ENCODE peak calls at places on chromosome 12, in seven cellular contexts. S is choroid plexus epithelial cell, I is lung, A is sigmoid colon, D is endodermal cell, Y is heart left ventricle, E is mammary epithelial cell. O is an unnamed sample.

GRCh38 chr12:52041695-52042123 is 9.5 kb upstream of the NR4A1 start:
- DNase-seq in D (peak; percentile 85), E (peak; percentile 16), S (peak; percentile 53), A (peak; percentile 75), Y (peak; percentile 86), I (no peak), O (no peak)

GRCh38 chr12:124006582-124007170 is 33.7 kb downstream of the ZNF664 start:
- DNase-seq in D (no peak), E (no peak), A (no peak), I (no peak), Y (no peak), S (no peak), O (no peak)

GRCh38 chr12:131852551-131853299 is 24.5 kb downstream of the MMP17 start:
- DNase-seq in I (no peak), Y (no peak), A (no peak), S (no peak), D (peak; percentile 61), E (no peak), O (no peak)

GRCh38 chr12:48995061-48995879 is 3.9 kb downstream of the DDN start:
- DNase-seq in A (peak; percentile 89), I (peak; percentile 79), D (peak; percentile 99), Y (peak; percentile 85), E (peak; percentile 63), S (peak; percentile 80), O (no peak)

GRCh38 chr12:42705863-42706262 is 116.3 kb upstream of the PRICKLE1 start:
- DNase-seq in A (peak; percentile 93), E (peak; percentile 76), Y (peak; percentile 87), D (no peak), S (peak; percentile 99), I (peak; percentile 45), O (peak; percentile 82)

GRCh38 chr12:29844667-29845066 is 60.9 kb upstream of the TMTC1 start:
- DNase-seq in D (no peak), S (peak; percentile 39), Y (no peak), E (peak; percentile 54), I (no peak), A (no peak), O (no peak)

GRCh38 chr12:39272934-39273770 is 169.8 kb downstream of the KIF21A start:
- DNase-seq in Y (no peak), A (no peak), S (peak; percentile 55), D (peak; percentile 71), E (peak; percentile 35), I (no peak), O (peak; percentile 4)

GRCh38 chr12:90627180-90627896 is 327.6 kb downstream of the CCER1 start:
- DNase-seq in D (no peak), Y (peak; percentile 23), E (peak; percentile 44), I (no peak), S (peak; percentile 44), A (no peak), O (no peak)

GRCh38 chr12:16604853-16605252 is 1.1 kb downstream of the LMO3 start:
- DNase-seq in A (peak; percentile 76), Y (no peak), I (peak; percentile 45), D (peak; percentile 73), S (no peak), E (no peak), O (no peak)

GRCh38 chr12:106080111-106080732 is 58.5 kb downstream of the NUAK1 start:
- DNase-seq in S (peak; percentile 92), D (peak; percentile 72), I (no peak), E (no peak), A (no peak), Y (no peak), O (peak; percentile 81)

GRCh38 chr12:48016373-48017020 is 12.2 kb upstream of the COL2A1 start:
- DNase-seq in Y (no peak), S (no peak), E (no peak), A (no peak), I (no peak), D (no peak), O (no peak)

GRCh38 chr12:32230607-32230982 is 123.9 kb downstream of the BICD1 start:
- DNase-seq in Y (no peak), A (no peak), S (no peak), D (peak; percentile 62), I (no peak), E (no peak), O (no peak)

GRCh38 chr12:80213871-80214270 is 114.5 kb downstream of the OTOGL start:
- DNase-seq in A (no peak), D (no peak), Y (no peak), E (no peak), S (no peak), I (no peak), O (no peak)

GRCh38 chr12:59587710-59588109 is 8.1 kb upstream of the SLC16A7 start:
- DNase-seq in Y (no peak), D (no peak), I (no peak), A (no peak), E (no peak), S (no peak), O (no peak)

GRCh38 chr12:31732926-31733548 is 4.2 kb upstream of the AMN1 start:
- DNase-seq in Y (no peak), E (peak; percentile 99), I (no peak), S (peak; percentile 89), D (peak; percentile 87), A (no peak), O (peak; percentile 29)

GRCh38 chr12:20057398-20057797 is 310.9 kb upstream of the PDE3A start:
- DNase-seq in A (no peak), E (no peak), I (no peak), Y (no peak), S (no peak), D (no peak), O (no peak)

GRCh38 chr12:108801736-108802665 is 55.4 kb downstream of the SSH1 start:
- DNase-seq in A (peak; percentile 89), I (no peak), D (peak; percentile 96), E (no peak), Y (peak; percentile 64), S (peak; percentile 94), O (no peak)

GRCh38 chr12:123607756-123608155 is 5.9 kb downstream of the DDX55 start:
- DNase-seq in I (no peak), E (no peak), S (no peak), Y (no peak), D (no peak), A (no peak), O (no peak)

GRCh38 chr12:22046090-22046967 is at the start of gene CMAS:
- DNase-seq in D (peak; percentile 98), A (peak; percentile 89), S (peak; percentile 70), I (peak; percentile 75), E (peak; percentile 77), Y (peak; percentile 88), O (no peak)

GRCh38 chr12:214005-214736 is at the start of gene SLC6A12:
- DNase-seq in A (no peak), Y (no peak), E (no peak), S (peak; percentile 28), I (no peak), D (peak; percentile 72), O (no peak)

GRCh38 chr12:113134521-113134951 is 1.0 kb downstream of the RASAL1 start:
- DNase-seq in S (no peak), D (peak; percentile 57), A (no peak), I (no peak), E (no peak), Y (no peak), O (no peak)

GRCh38 chr12:113133036-113133435 is 2.5 kb downstream of the RASAL1 start:
- DNase-seq in Y (no peak), A (no peak), D (no peak), E (no peak), S (no peak), I (no peak), O (no peak)

GRCh38 chr12:113136990-113137511 is 1.5 kb upstream of the RASAL1 start:
- DNase-seq in S (no peak), D (peak; percentile 60), E (no peak), A (no peak), Y (peak; percentile 6), I (no peak), O (no peak)

GRCh38 chr12:113136128-113136989 is 798 bp upstream of the RASAL1 start:
- DNase-seq in A (no peak), E (no peak), S (no peak), D (peak; percentile 88), I (no peak), Y (peak; percentile 1), O (no peak)

DNA sequence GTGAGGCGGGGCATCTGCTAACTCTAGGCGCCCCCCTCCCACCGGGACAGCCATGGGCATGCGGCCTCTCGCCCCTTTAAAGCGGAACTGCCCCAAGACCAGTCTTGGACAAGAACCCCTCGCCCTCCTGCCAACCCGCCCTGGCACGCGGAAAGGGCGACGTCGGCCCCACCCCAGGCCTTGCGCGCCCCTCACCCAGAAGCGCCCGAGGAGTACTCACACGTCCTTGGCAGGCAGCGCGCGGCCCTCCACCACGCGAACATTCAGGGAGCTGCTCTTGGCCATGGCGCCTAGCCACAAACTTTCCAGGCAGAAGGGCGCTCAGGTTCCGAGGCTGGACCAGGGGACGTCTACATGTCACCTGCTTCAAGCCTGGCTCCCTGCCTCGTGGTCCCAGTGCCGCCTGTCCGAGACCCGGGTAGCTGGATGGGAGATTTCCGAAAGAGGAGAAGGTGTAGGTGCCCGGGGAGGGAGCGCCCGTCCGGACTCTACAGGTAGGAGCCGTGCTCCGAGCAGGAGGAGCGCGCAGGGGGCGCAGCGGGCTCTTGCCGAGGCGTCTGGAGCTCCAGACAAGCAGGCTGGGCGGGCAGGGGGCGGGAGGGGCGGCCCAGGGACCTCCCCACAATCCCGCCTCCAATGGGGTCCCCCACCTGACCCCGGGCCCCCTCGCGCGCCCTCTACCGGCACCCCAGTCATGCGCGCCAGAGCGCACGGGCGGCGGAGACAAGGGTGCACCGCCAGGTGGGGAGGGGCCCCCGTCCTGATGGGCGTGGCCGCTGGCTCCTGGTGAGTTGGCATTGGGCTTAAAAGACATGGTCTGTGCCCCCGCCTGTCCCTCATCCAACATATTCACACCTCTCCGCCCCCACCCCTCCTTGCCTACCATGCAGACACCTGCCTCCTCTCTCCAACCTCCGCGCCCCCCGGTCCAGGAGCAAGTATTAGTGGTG is at the start of gene RASAL1:
- DNase-seq in E (peak; percentile 38), S (no peak), I (no peak), A (no peak), D (peak; percentile 99), Y (peak; percentile 13), O (no peak)
- H3K4me3 ChIP-seq in E (peak within 1 kb of the TSS; percentile 16), S (no peak within 1 kb of the TSS), I (no peak within 1 kb of the TSS), A (no peak within 1 kb of the TSS), D (peak within 1 kb of the TSS; percentile 71), Y (no peak within 1 kb of the TSS), O (no peak within 1 kb of the TSS)

GRCh38 chr12:67394600-67394999 is 125.4 kb downstream of the CAND1 start:
- DNase-seq in Y (peak; percentile 80), E (peak; percentile 88), I (no peak), D (peak; percentile 58), S (peak; percentile 79), A (peak; percentile 64), O (peak; percentile 34)
- TF ChIP-seq CTCF in Y (no peak), E (peak; percentile 73), I (no peak), D (peak; percentile 32), S (peak; percentile 61), A (no peak), O (peak; percentile 37)

GRCh38 chr12:97471194-97471593 is 8.6 kb downstream of the RMST start:
- DNase-seq in I (no peak), A (no peak), E (no peak), D (no peak), Y (no peak), S (no peak), O (no peak)

GRCh38 chr12:97476255-97476654 is 13.7 kb downstream of the RMST start:
- DNase-seq in A (no peak), Y (no peak), E (no peak), D (no peak), I (no peak), S (no peak), O (no peak)

GRCh38 chr12:97474987-97475386 is 12.4 kb downstream of the RMST start:
- DNase-seq in D (no peak), Y (no peak), E (no peak), I (no peak), A (no peak), S (no peak), O (no peak)
- H3K4me3 ChIP-seq in D (peak overlapping the region; percentile 34), Y (peak overlapping the region; percentile 11), E (no peak overlapping the region), I (no peak overlapping the region), A (no peak overlapping the region), S (no peak overlapping the region), O (no peak overlapping the region)

GRCh38 chr12:78959556-78959955 is 95.0 kb downstream of the SYT1 start:
- DNase-seq in S (peak; percentile 50), I (no peak), A (no peak), E (no peak), Y (no peak), D (no peak), O (no peak)
- TF ChIP-seq CTCF in S (peak; percentile 40), I (no peak), A (no peak), E (no peak), Y (no peak), D (no peak), O (no peak)